ENCODE peak calls at places on chromosomes 5 and 9, in six cellular contexts. T is endothelial cell of umbilical vein, J is heart left ventricle, X is prostate gland, R is HCT116, N is sigmoid colon. L is an unnamed sample.

GRCh38 chr9:102428305-102428704 is 566.8 kb upstream of the CYLC2 start:
- DNase-seq in R (no peak), N (no peak), J (no peak), X (no peak), T (no peak), L (no peak)

GRCh38 chr9:135990468-135991429 is 29.6 kb upstream of the UBAC1 start:
- DNase-seq in R (peak), N (no peak), J (no peak), X (no peak), T (peak), L (no peak)

GRCh38 chr5:103057208-103058130 is 62.5 kb downstream of the GIN1 start:
- DNase-seq in T (no peak), N (no peak), J (no peak), R (no peak), X (no peak), L (no peak)

GRCh38 chr9:112866662-112867274 is 23.9 kb downstream of the SLC46A2 start:
- DNase-seq in R (peak), T (no peak), N (no peak), X (no peak), J (no peak), L (no peak)

GRCh38 chr5:31671339-31671741 is 32.4 kb downstream of the PDZD2 start:
- DNase-seq in X (no peak), R (no peak), N (no peak), J (peak), T (no peak), L (no peak)

GRCh38 chr5:179766726-179767455 is 26.9 kb upstream of the LTC4S start:
- DNase-seq in T (peak), J (no peak), N (no peak), R (no peak), X (no peak), L (no peak)

GRCh38 chr9:94603259-94603776 is 9.7 kb upstream of the FBP2 start:
- DNase-seq in T (peak), J (peak), N (peak), X (peak), R (peak), L (no peak)

GRCh38 chr9:94807556-94807955 is 81.1 kb downstream of the AOPEP start:
- DNase-seq in T (no peak), J (no peak), N (no peak), X (no peak), R (no peak), L (no peak)

GRCh38 chr9:95572370-95573151 is 55.8 kb upstream of the PTCH1 start:
- DNase-seq in X (no peak), R (no peak), T (no peak), J (no peak), N (no peak), L (no peak)

GRCh38 chr9:131809941-131810344 is 70.1 kb upstream of the RAPGEF1 start:
- DNase-seq in T (no peak), J (no peak), N (no peak), R (no peak), X (no peak), L (no peak)

GRCh38 chr9:121612511-121612998 is 38.9 kb upstream of the DAB2IP start:
- DNase-seq in X (peak), T (no peak), J (peak), N (peak), R (no peak), L (no peak)

GRCh38 chr5:82422001-82422740 is 144.0 kb upstream of the RPS23 start:
- DNase-seq in T (no peak), J (no peak), X (no peak), R (no peak), N (no peak), L (no peak)

GRCh38 chr9:137055385-137056364 is 1.8 kb upstream of the ENTPD2 start:
- DNase-seq in T (no peak), N (peak), R (no peak), J (peak), X (peak), L (no peak)

GRCh38 chr5:171806976-171807823 is 21.6 kb downstream of the SMIM23 start:
- DNase-seq in J (no peak), T (no peak), N (no peak), X (no peak), R (no peak), L (no peak)

GRCh38 chr5:158978061-158978745 is 121.5 kb downstream of the EBF1 start:
- DNase-seq in R (no peak), X (no peak), T (peak), N (no peak), J (no peak), L (no peak)

GRCh38 chr5:65142511-65143011 is 339.2 kb downstream of the ADAMTS6 start:
- DNase-seq in X (no peak), J (no peak), N (no peak), T (peak), R (no peak), L (no peak)

GRCh38 chr5:61567337-61567736 is 235.3 kb downstream of the ZSWIM6 start:
- DNase-seq in T (no peak), J (no peak), N (no peak), R (no peak), X (no peak), L (no peak)

GRCh38 chr5:150785950-150786349 is 7.4 kb downstream of the SMIM3 start:
- DNase-seq in R (no peak), X (no peak), T (no peak), J (no peak), N (no peak), L (no peak)
- H3K4me3 ChIP-seq in R (no peak), X (no peak), T (no peak), J (no peak), N (no peak), L (no peak)

DNA sequence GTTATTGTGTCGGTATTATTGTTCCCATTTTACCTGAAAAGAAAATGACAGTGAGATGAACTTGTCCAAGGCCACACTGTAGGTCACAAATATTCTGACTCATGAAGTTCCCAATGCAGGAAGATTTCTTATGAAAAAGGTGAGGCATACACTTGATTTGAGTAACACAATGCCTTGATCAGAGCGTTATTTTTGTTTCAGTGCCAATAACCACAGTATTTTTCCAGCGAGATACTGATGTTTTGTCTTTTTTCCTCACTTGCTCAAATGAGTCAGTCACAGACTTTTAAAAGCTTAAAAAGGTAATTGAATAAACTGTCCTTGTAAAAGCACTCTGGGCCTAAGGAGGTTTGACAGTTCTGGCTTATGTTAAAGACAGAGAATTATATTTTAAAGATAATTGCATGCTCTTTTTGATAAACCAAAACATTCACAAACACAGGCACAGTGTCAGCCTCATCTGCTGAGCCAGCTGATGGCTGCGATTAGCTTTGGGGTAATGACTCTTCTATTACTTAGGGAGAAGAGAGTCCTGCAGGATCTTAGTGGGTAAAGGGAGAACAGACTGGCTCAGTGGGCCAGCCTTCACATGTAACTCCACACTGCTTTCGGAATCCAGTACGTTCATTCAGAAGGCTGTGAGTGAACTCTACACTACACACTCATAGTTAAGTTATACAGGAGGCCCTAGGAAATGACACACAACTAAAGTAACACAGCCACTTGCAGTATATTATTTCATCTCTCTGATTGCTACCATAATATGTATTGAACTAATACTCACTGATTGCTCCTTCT is 165.5 kb upstream of the CD180 start:
- DNase-seq in X (no peak), N (no peak), R (no peak), T (peak), J (no peak), L (no peak)
- H3K27ac ChIP-seq in X (no peak), N (no peak), R (no peak), T (peak), J (no peak), L (no peak)

DNA sequence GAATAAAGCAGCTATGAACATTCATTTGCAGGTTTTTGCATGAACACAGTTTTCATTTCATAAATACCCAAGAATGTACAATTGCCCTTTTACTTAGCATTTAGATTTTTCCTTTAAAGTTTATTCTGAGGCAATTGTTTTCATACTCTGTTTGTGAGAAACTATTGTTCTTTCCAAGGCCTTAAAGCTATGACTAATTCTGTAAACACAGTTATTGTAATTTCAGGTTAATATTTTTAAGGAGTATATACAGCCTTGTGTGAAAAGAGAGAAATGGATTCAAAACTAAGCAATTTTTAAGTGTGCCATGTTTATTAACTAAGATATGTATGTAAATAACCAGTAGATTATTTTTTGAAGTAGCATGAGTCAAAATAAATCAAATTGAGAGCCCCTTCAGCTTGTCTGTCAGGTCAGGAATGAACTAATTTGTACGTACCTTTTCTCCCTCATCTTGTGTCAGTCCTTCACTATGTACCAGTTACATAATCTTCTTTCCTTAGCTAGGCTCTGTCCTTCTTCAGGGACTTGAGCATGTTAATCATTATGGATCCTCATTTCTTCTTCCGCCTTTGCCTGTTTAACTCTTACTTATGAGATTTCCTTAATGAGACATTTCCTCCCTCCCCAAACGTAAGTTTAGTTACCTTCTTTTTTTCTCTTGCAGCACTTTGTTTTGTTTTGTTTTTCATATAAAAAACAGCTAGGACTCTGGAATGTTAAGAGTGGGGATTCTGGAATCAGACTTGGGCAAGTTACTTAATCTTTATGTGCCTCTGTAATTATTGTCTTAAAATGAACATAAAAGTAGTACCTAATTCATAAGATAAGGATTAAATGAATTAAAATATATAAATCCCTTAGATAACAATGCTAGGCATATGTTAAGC is 63.6 kb downstream of the NIPBL start:
- DNase-seq in J (no peak), T (peak), X (no peak), R (no peak), N (no peak), L (no peak)
- TF ChIP-seq POLR2A in J (no peak), T (no peak), X (no peak), R (no peak), N (no peak), L (no peak)

GRCh38 chr5:177963966-177964365 is 32.1 kb downstream of the PROP1 start:
- DNase-seq in T (no peak), N (no peak), R (no peak), X (no peak), J (no peak), L (peak)

GRCh38 chr5:177964471-177964870 is 31.6 kb downstream of the PROP1 start:
- DNase-seq in T (no peak), X (no peak), R (no peak), J (no peak), N (no peak), L (no peak)

GRCh38 chr5:177967221-177967887 is 28.7 kb downstream of the PROP1 start:
- DNase-seq in X (no peak), R (no peak), N (no peak), T (peak), J (no peak), L (peak)

GRCh38 chr5:177966839-177967167 is 29.2 kb downstream of the PROP1 start:
- DNase-seq in J (no peak), R (no peak), T (no peak), X (no peak), N (no peak), L (no peak)

GRCh38 chr5:177966009-177966838 is 29.8 kb downstream of the PROP1 start:
- DNase-seq in T (no peak), N (no peak), X (no peak), J (no peak), R (no peak), L (peak)
- H3K4me3 ChIP-seq in T (no peak), N (no peak), X (no peak), J (no peak), R (no peak), L (no peak)

GRCh38 chr5:138930371-138931097 is 55.4 kb upstream of the LRRTM2 start:
- DNase-seq in J (no peak), N (no peak), R (no peak), T (no peak), X (no peak), L (no peak)

GRCh38 chr5:138927539-138927938 is 52.4 kb upstream of the LRRTM2 start:
- DNase-seq in X (no peak), N (no peak), R (no peak), T (no peak), J (no peak), L (no peak)

GRCh38 chr5:138926688-138927448 is 51.7 kb upstream of the LRRTM2 start:
- DNase-seq in N (no peak), J (no peak), X (no peak), R (no peak), T (no peak), L (no peak)

GRCh38 chr5:138927979-138928378 is 52.8 kb upstream of the LRRTM2 start:
- DNase-seq in T (peak), N (no peak), X (no peak), R (no peak), J (peak), L (no peak)

DNA sequence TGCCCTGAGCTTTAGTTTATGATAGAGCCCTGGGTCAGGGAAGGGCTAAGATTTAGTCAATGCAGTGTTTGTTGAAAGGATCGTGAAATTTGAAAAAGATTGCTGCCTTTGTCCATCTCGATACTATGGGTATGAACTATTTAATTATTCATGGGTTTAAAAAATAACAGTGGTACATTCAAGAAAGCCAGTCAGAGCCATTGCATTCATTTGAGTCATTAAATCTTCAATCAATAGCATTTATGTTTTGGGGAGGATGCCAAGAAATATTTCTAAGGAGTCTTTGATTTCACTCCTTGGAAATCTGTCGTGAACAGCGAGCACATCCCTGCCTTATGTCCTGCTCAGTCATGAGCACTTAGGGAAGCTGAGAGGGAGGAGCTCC is 54.4 kb upstream of the LRRTM2 start:
- DNase-seq in R (no peak), N (no peak), J (no peak), T (no peak), X (no peak), L (no peak)
- H3K27ac ChIP-seq in R (no peak), N (no peak), J (peak), T (no peak), X (no peak), L (no peak)

DNA sequence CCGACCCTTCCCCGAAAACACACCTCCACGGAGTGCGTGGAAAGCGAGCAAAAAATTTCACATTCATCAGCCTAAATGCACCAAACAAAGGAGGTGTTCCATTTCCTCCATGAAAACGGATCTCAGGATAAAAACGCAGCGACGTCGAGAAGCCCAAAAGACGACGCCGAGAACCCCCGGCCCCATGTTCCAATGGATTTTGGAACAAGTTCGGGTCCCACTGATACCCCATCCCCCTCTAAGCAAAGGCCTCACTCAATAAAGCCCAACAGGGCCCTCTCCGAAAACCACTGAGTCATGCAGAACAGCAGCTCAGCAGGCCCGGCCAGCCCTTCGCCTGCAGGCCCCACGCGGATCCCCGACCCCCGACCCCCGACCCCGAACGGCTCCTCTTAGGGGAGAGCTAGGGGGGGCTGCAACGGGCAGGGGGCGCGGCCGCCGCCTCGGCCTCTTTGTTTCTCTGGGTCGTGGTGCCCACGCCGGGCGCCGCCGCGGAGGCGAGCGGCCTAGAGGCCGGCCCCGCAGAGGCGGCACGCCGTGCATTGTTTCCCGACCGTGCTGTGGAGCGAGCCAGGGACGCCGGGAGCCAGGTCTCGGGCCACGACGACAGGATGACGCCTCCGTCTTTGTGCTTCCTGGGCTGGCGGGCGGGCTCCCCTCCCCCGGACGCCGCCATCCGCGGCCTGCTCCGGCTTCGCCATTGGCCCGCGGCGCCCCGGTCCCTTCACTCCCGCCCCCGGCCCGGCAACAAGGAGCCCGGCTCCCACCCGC is 915 bp downstream of the ZFAND5 start:
- DNase-seq in J (peak), T (peak), R (no peak), X (peak), N (peak), L (peak)
- TF ChIP-seq POLR2A in J (no peak), T (no peak), R (no peak), X (no peak), N (no peak), L (no peak)